ENCODE peak calls at places on chromosomes 7 and 10, in six cellular contexts. One of them, this sample, is unnamed. For H3K4me1, the result is how much of the 10 kb centered on the place peaks cover.

GRCh38 chr10:103493362-103493871 is at the start of gene NEURL1:
- DNase-seq in body of pancreas: no peak
- DNase-seq in tibial artery: no peak
- DNase-seq in upper lobe of right lung: no peak
- DNase-seq in Peyer's patch: no peak
- DNase-seq in cardiac muscle cell: no peak
- DNase-seq in this sample: no peak

GRCh38 chr10:23754179-23754578 is 315.3 kb downstream of the OTUD1 start:
- DNase-seq in tibial artery: no peak
- DNase-seq in Peyer's patch: no peak
- DNase-seq in body of pancreas: no peak
- DNase-seq in cardiac muscle cell: no peak
- DNase-seq in upper lobe of right lung: no peak
- DNase-seq in this sample: no peak

GRCh38 chr10:27998178-27998953 is 513 bp downstream of the ODAD2 start:
- DNase-seq in Peyer's patch: no peak
- DNase-seq in cardiac muscle cell: peak
- DNase-seq in body of pancreas: peak
- DNase-seq in tibial artery: no peak
- DNase-seq in upper lobe of right lung: peak
- DNase-seq in this sample: peak

GRCh38 chr7:17497136-17497535 is 198.7 kb downstream of the AHR start:
- DNase-seq in body of pancreas: no peak
- DNase-seq in upper lobe of right lung: no peak
- DNase-seq in Peyer's patch: no peak
- DNase-seq in cardiac muscle cell: no peak
- DNase-seq in tibial artery: no peak
- DNase-seq in this sample: no peak

GRCh38 chr10:91758303-91759146 is 39.7 kb upstream of the TNKS2 start:
- DNase-seq in body of pancreas: no peak
- DNase-seq in tibial artery: no peak
- DNase-seq in Peyer's patch: no peak
- DNase-seq in upper lobe of right lung: no peak
- DNase-seq in cardiac muscle cell: peak
- DNase-seq in this sample: no peak

GRCh38 chr10:101467286-101467770 is 113.4 kb downstream of the BTRC start:
- DNase-seq in tibial artery: no peak
- DNase-seq in Peyer's patch: no peak
- DNase-seq in body of pancreas: peak
- DNase-seq in cardiac muscle cell: peak
- DNase-seq in upper lobe of right lung: no peak
- DNase-seq in this sample: no peak

GRCh38 chr7:15972767-15973362 is 286.4 kb upstream of the MEOX2 start:
- DNase-seq in tibial artery: no peak
- DNase-seq in Peyer's patch: no peak
- DNase-seq in body of pancreas: peak
- DNase-seq in upper lobe of right lung: no peak
- DNase-seq in cardiac muscle cell: peak
- DNase-seq in this sample: no peak

GRCh38 chr7:94095359-94096009 is 91.3 kb upstream of the BET1 start:
- DNase-seq in cardiac muscle cell: no peak
- DNase-seq in tibial artery: no peak
- DNase-seq in Peyer's patch: no peak
- DNase-seq in body of pancreas: no peak
- DNase-seq in upper lobe of right lung: no peak
- DNase-seq in this sample: no peak

GRCh38 chr7:90958669-90959068 is 305.6 kb upstream of the FZD1 start:
- DNase-seq in Peyer's patch: no peak
- DNase-seq in body of pancreas: peak
- DNase-seq in tibial artery: no peak
- DNase-seq in cardiac muscle cell: peak
- DNase-seq in upper lobe of right lung: no peak
- DNase-seq in this sample: no peak

GRCh38 chr10:69318997-69319727 is 40.9 kb downstream of the HK1 start:
- DNase-seq in upper lobe of right lung: peak
- DNase-seq in cardiac muscle cell: peak
- DNase-seq in Peyer's patch: peak
- DNase-seq in tibial artery: peak
- DNase-seq in body of pancreas: peak
- DNase-seq in this sample: peak

GRCh38 chr7:50409856-50410468 is 40.2 kb downstream of the FIGNL1 start:
- DNase-seq in upper lobe of right lung: no peak
- DNase-seq in Peyer's patch: no peak
- DNase-seq in tibial artery: no peak
- DNase-seq in cardiac muscle cell: no peak
- DNase-seq in body of pancreas: no peak
- DNase-seq in this sample: no peak

GRCh38 chr7:45617166-45617565 is 43.0 kb downstream of the ADCY1 start:
- DNase-seq in body of pancreas: no peak
- DNase-seq in Peyer's patch: no peak
- DNase-seq in tibial artery: no peak
- DNase-seq in cardiac muscle cell: no peak
- DNase-seq in upper lobe of right lung: no peak
- DNase-seq in this sample: no peak

GRCh38 chr7:42745357-42746022 is 166.4 kb downstream of the C7orf25 start:
- DNase-seq in cardiac muscle cell: peak
- DNase-seq in tibial artery: no peak
- DNase-seq in body of pancreas: peak
- DNase-seq in upper lobe of right lung: no peak
- DNase-seq in Peyer's patch: no peak
- DNase-seq in this sample: no peak

GRCh38 chr7:77368974-77369373 is 47.2 kb downstream of the GSAP start:
- DNase-seq in Peyer's patch: no peak
- DNase-seq in tibial artery: no peak
- DNase-seq in body of pancreas: no peak
- DNase-seq in upper lobe of right lung: no peak
- DNase-seq in cardiac muscle cell: peak
- DNase-seq in this sample: no peak

GRCh38 chr7:131015131-131015954 is 281.3 kb upstream of the KLF14 start:
- DNase-seq in tibial artery: no peak
- DNase-seq in cardiac muscle cell: peak
- DNase-seq in body of pancreas: no peak
- DNase-seq in Peyer's patch: no peak
- DNase-seq in upper lobe of right lung: no peak
- DNase-seq in this sample: no peak

GRCh38 chr10:11450427-11450826 is 161.0 kb downstream of the USP6NL start:
- DNase-seq in cardiac muscle cell: no peak
- DNase-seq in Peyer's patch: no peak
- DNase-seq in body of pancreas: no peak
- DNase-seq in upper lobe of right lung: no peak
- DNase-seq in tibial artery: no peak
- DNase-seq in this sample: no peak

GRCh38 chr10:125037145-125037544 is 95.2 kb downstream of the ZRANB1 start:
- DNase-seq in Peyer's patch: peak
- DNase-seq in cardiac muscle cell: peak
- DNase-seq in body of pancreas: peak
- DNase-seq in upper lobe of right lung: no peak
- DNase-seq in tibial artery: peak
- DNase-seq in this sample: no peak

GRCh38 chr10:43000651-43001426 is 76.0 kb upstream of the RET start:
- DNase-seq in Peyer's patch: peak
- DNase-seq in tibial artery: peak
- DNase-seq in body of pancreas: no peak
- DNase-seq in cardiac muscle cell: no peak
- DNase-seq in upper lobe of right lung: peak
- DNase-seq in this sample: no peak

GRCh38 chr7:46741181-46741580 is 820.1 kb upstream of the IGFBP3 start:
- DNase-seq in Peyer's patch: no peak
- DNase-seq in cardiac muscle cell: no peak
- DNase-seq in upper lobe of right lung: no peak
- DNase-seq in body of pancreas: no peak
- DNase-seq in tibial artery: no peak
- DNase-seq in this sample: no peak

GRCh38 chr7:3558410-3558809 is 257.4 kb downstream of the SDK1 start:
- DNase-seq in cardiac muscle cell: no peak
- DNase-seq in upper lobe of right lung: no peak
- DNase-seq in body of pancreas: no peak
- DNase-seq in Peyer's patch: no peak
- DNase-seq in tibial artery: no peak
- DNase-seq in this sample: no peak

GRCh38 chr7:24718977-24719491 is 38.2 kb downstream of the GSDME start:
- DNase-seq in Peyer's patch: no peak
- DNase-seq in cardiac muscle cell: no peak
- DNase-seq in upper lobe of right lung: no peak
- DNase-seq in body of pancreas: no peak
- DNase-seq in tibial artery: peak
- DNase-seq in this sample: peak

GRCh38 chr10:62038609-62039190 is 137.2 kb downstream of the ARID5B start:
- DNase-seq in cardiac muscle cell: peak
- DNase-seq in upper lobe of right lung: peak
- DNase-seq in body of pancreas: peak
- DNase-seq in tibial artery: peak
- DNase-seq in Peyer's patch: peak
- DNase-seq in this sample: peak

DNA sequence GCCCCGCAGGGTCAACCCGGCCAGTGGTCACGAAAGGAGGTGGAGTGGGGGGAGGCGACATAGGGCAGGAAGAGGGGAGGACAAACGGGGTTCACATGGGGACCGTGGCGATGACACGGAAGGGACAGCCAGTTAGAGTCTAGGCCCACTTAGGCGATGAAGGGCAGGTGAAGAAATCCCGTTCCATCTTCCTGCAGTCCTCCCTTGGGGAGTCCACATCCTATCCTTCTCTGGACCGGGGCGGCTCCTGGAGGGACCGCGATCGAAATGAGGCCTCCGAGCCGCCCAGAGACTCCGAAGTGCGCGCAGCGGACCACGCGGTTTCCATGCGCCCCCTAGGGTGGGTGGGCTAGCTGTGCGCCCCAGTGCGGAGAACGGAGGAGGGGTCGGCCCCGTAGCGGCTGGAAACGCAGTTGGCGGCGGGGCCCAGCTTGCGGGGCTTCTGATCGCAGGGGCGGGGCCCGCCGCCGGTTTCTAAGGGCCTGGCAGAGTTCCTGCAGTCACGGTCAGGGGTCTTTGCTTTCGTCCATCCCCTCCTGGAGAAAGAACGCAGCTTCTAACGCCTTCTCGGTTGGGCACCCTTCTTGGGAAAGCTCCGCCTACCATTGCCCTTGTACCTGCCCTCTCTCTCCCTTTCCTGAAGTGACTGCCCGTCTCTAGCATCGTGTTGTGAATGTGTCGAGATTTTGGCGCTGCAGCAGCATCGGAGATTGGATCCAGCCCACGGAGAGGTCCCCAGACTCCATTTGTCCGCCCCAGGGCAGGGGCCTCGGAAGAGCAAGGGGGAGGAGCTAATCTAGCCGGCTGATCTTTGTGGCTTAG is 17.9 kb upstream of the TMEM225B start:
- DNase-seq in upper lobe of right lung: peak
- DNase-seq in Peyer's patch: peak
- DNase-seq in cardiac muscle cell: peak
- DNase-seq in body of pancreas: peak
- DNase-seq in tibial artery: no peak
- DNase-seq in this sample: peak
- H3K27ac ChIP-seq in upper lobe of right lung: peak
- H3K27ac ChIP-seq in Peyer's patch: no peak
- H3K27ac ChIP-seq in cardiac muscle cell: peak
- H3K27ac ChIP-seq in body of pancreas: no peak
- H3K27ac ChIP-seq in tibial artery: peak
- H3K27ac ChIP-seq in this sample: no peak

DNA sequence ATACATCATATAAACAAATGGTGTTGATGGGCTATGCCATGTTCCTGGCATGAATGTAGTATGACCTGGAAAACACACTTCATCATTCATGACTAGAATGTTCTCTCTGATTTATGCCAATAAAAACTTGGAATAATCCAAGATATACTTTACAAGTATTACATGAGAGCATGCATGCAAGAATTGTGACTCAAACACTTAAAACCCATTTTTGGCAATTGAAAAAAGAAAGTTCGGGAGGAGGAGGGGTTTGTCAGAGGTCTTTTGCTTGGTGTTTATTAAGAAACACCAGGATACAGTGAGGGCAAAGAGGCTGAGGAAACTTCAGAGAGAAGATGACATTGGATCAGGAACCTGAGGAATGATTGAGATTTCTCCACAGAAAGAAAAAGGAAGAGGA is 10.2 kb upstream of the CUL1 start:
- DNase-seq in body of pancreas: no peak
- DNase-seq in tibial artery: no peak
- DNase-seq in Peyer's patch: no peak
- DNase-seq in cardiac muscle cell: no peak
- DNase-seq in upper lobe of right lung: no peak
- DNase-seq in this sample: no peak
- H3K4me1 ChIP-seq in body of pancreas: under half
- H3K4me1 ChIP-seq in tibial artery: under half
- H3K4me1 ChIP-seq in Peyer's patch: under half
- H3K4me1 ChIP-seq in cardiac muscle cell: under half
- H3K4me1 ChIP-seq in upper lobe of right lung: under half
- H3K4me1 ChIP-seq in this sample: under half

DNA sequence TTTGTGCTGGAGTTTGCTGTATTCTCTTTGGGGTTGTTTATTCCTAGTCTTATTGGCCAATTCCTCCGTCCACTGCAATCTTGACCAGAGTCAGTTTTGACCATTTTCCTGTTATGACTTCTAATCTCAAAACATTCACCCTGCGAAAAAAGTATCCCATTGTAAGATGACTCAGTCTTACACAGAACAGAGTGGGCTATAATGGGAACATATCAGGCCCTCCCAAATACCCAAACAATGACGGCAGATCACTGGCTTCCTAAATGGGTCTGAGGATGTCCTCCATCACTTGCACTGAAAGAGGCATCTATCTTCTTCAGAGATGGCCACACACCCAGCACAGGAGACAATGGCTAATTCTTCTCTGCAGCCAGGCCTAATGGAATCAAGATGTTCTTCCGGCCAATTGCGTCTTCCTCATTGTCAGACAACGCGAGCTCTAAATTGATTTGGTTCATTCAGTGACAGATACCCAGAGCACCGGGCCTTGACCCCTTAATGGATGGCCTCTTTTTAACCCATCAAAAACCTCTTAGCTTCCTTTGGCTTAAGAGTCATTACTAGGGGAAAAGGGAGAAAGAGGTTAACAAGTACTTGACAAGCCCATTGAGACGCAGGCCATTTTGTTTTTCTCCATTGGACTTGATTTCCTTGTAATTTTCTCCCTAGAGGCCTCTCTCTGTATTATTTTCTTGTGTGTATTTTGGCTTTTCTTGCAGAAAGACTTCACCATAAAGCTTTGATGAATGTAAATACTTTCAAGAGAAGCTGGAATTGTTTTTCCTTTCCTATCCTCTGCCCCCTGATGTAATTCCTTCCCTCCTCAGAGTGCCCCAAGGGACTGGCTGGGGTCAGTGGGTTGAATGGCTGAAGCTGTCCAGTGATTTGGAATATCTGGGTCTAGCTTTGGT is 129.7 kb downstream of the PRPF18 start:
- DNase-seq in cardiac muscle cell: peak
- DNase-seq in upper lobe of right lung: no peak
- DNase-seq in Peyer's patch: no peak
- DNase-seq in tibial artery: no peak
- DNase-seq in body of pancreas: no peak
- DNase-seq in this sample: no peak
- H3K4me3 ChIP-seq in cardiac muscle cell: no peak
- H3K4me3 ChIP-seq in upper lobe of right lung: no peak
- H3K4me3 ChIP-seq in Peyer's patch: no peak
- H3K4me3 ChIP-seq in tibial artery: no peak
- H3K4me3 ChIP-seq in body of pancreas: no peak
- H3K4me3 ChIP-seq in this sample: no peak

DNA sequence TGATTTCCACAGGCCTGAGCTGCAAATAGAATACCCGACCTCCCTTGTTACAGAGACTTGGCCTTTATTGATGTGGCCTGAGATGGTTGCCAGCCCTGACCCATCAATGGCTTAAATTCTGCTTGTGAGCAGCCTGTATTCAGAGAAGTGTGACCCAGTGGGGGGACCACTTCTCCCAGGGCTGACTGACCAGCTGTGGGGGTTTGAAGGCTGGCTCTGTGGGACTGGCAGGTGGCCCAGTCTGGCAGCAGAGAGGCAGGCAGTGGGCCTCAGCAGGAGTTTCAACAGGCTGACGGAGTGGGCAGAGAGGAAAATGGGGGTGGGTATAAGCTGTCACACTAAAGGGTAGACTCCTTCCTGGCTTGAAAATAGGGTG is 12.2 kb upstream of the PPIF start:
- DNase-seq in Peyer's patch: peak
- DNase-seq in tibial artery: no peak
- DNase-seq in body of pancreas: no peak
- DNase-seq in cardiac muscle cell: no peak
- DNase-seq in upper lobe of right lung: no peak
- DNase-seq in this sample: no peak
- H3K27ac ChIP-seq in Peyer's patch: no peak
- H3K27ac ChIP-seq in tibial artery: no peak
- H3K27ac ChIP-seq in body of pancreas: no peak
- H3K27ac ChIP-seq in cardiac muscle cell: no peak
- H3K27ac ChIP-seq in upper lobe of right lung: no peak
- H3K27ac ChIP-seq in this sample: no peak